ENCODE peak calls at places on chromosomes 7 and 10, in eight cellular contexts. One of them, this sample, is unnamed.
A peak's percentile ranks its signal among the peaks of the same experiment; 100 is the strongest.

GRCh38 chr10:27448926-27449325 is 55.2 kb upstream of the RAB18 start:
- DNase-seq in IMR-90: peak; percentile 68
- DNase-seq in right atrium auricular region: no peak
- DNase-seq in vagina: no peak
- DNase-seq in tibial artery: no peak
- DNase-seq in CD8-positive, alpha-beta T cell: no peak
- DNase-seq in pancreas: no peak
- DNase-seq in neuronal stem cell: no peak
- DNase-seq in this sample: no peak

GRCh38 chr10:122281751-122282150 is 10.7 kb downstream of the BTBD16 start:
- DNase-seq in right atrium auricular region: no peak
- DNase-seq in pancreas: no peak
- DNase-seq in IMR-90: no peak
- DNase-seq in CD8-positive, alpha-beta T cell: no peak
- DNase-seq in neuronal stem cell: no peak
- DNase-seq in vagina: no peak
- DNase-seq in tibial artery: no peak
- DNase-seq in this sample: no peak

GRCh38 chr10:125411724-125412123 is 251.4 kb upstream of the CTBP2 start:
- DNase-seq in IMR-90: peak; percentile 96
- DNase-seq in vagina: no peak
- DNase-seq in neuronal stem cell: no peak
- DNase-seq in tibial artery: no peak
- DNase-seq in CD8-positive, alpha-beta T cell: no peak
- DNase-seq in pancreas: no peak
- DNase-seq in right atrium auricular region: no peak
- DNase-seq in this sample: no peak

GRCh38 chr7:141754939-141755338 is 9.0 kb upstream of the TAS2R3 start:
- DNase-seq in tibial artery: no peak
- DNase-seq in pancreas: no peak
- DNase-seq in vagina: no peak
- DNase-seq in CD8-positive, alpha-beta T cell: no peak
- DNase-seq in right atrium auricular region: no peak
- DNase-seq in neuronal stem cell: peak; percentile 9
- DNase-seq in IMR-90: no peak
- DNase-seq in this sample: peak; percentile 14

GRCh38 chr10:10677479-10677878 is 340.2 kb upstream of the CELF2 start:
- DNase-seq in CD8-positive, alpha-beta T cell: no peak
- DNase-seq in neuronal stem cell: peak; percentile 42
- DNase-seq in right atrium auricular region: peak; percentile 68
- DNase-seq in pancreas: no peak
- DNase-seq in tibial artery: peak; percentile 76
- DNase-seq in IMR-90: peak; percentile 80
- DNase-seq in vagina: no peak
- DNase-seq in this sample: no peak

GRCh38 chr7:133355822-133356221 is 102.9 kb downstream of the EXOC4 start:
- DNase-seq in right atrium auricular region: no peak
- DNase-seq in pancreas: no peak
- DNase-seq in neuronal stem cell: no peak
- DNase-seq in CD8-positive, alpha-beta T cell: no peak
- DNase-seq in IMR-90: no peak
- DNase-seq in tibial artery: no peak
- DNase-seq in vagina: no peak
- DNase-seq in this sample: no peak

GRCh38 chr7:76063525-76063924 is 15.6 kb downstream of the MDH2 start:
- DNase-seq in IMR-90: no peak
- DNase-seq in tibial artery: no peak
- DNase-seq in neuronal stem cell: no peak
- DNase-seq in right atrium auricular region: no peak
- DNase-seq in CD8-positive, alpha-beta T cell: no peak
- DNase-seq in vagina: no peak
- DNase-seq in pancreas: peak; percentile 75
- DNase-seq in this sample: no peak

GRCh38 chr7:149224352-149224751 is 15.1 kb upstream of the ZNF212 start:
- DNase-seq in neuronal stem cell: no peak
- DNase-seq in pancreas: peak; percentile 53
- DNase-seq in tibial artery: no peak
- DNase-seq in right atrium auricular region: no peak
- DNase-seq in vagina: no peak
- DNase-seq in IMR-90: no peak
- DNase-seq in CD8-positive, alpha-beta T cell: no peak
- DNase-seq in this sample: no peak

GRCh38 chr10:90999512-91000172 is 78.8 kb upstream of the ANKRD1 start:
- DNase-seq in vagina: no peak
- DNase-seq in CD8-positive, alpha-beta T cell: no peak
- DNase-seq in pancreas: no peak
- DNase-seq in IMR-90: no peak
- DNase-seq in tibial artery: no peak
- DNase-seq in right atrium auricular region: no peak
- DNase-seq in neuronal stem cell: no peak
- DNase-seq in this sample: no peak

GRCh38 chr10:103605359-103606156 is 112.1 kb downstream of the NEURL1 start:
- DNase-seq in vagina: no peak
- DNase-seq in CD8-positive, alpha-beta T cell: peak; percentile 37
- DNase-seq in right atrium auricular region: peak; percentile 88
- DNase-seq in pancreas: no peak
- DNase-seq in tibial artery: peak; percentile 86
- DNase-seq in neuronal stem cell: no peak
- DNase-seq in IMR-90: peak; percentile 43
- DNase-seq in this sample: peak; percentile 61

GRCh38 chr10:339038-339391 is 203.8 kb downstream of the ZMYND11 start:
- DNase-seq in tibial artery: no peak
- DNase-seq in IMR-90: peak; percentile 11
- DNase-seq in neuronal stem cell: no peak
- DNase-seq in right atrium auricular region: no peak
- DNase-seq in vagina: no peak
- DNase-seq in pancreas: no peak
- DNase-seq in CD8-positive, alpha-beta T cell: no peak
- DNase-seq in this sample: no peak

GRCh38 chr10:341081-341740 is 206.0 kb downstream of the ZMYND11 start:
- DNase-seq in CD8-positive, alpha-beta T cell: no peak
- DNase-seq in neuronal stem cell: no peak
- DNase-seq in vagina: peak; percentile 61
- DNase-seq in pancreas: no peak
- DNase-seq in right atrium auricular region: no peak
- DNase-seq in IMR-90: no peak
- DNase-seq in tibial artery: no peak
- DNase-seq in this sample: no peak

GRCh38 chr10:340646-341045 is 205.4 kb downstream of the ZMYND11 start:
- DNase-seq in right atrium auricular region: no peak
- DNase-seq in neuronal stem cell: no peak
- DNase-seq in CD8-positive, alpha-beta T cell: no peak
- DNase-seq in tibial artery: no peak
- DNase-seq in IMR-90: no peak
- DNase-seq in vagina: peak; percentile 25
- DNase-seq in pancreas: no peak
- DNase-seq in this sample: no peak

GRCh38 chr10:336247-336646 is 201.0 kb downstream of the ZMYND11 start:
- DNase-seq in IMR-90: no peak
- DNase-seq in right atrium auricular region: no peak
- DNase-seq in tibial artery: no peak
- DNase-seq in CD8-positive, alpha-beta T cell: no peak
- DNase-seq in vagina: no peak
- DNase-seq in neuronal stem cell: no peak
- DNase-seq in pancreas: no peak
- DNase-seq in this sample: no peak

GRCh38 chr10:338176-339037 is 203.2 kb downstream of the ZMYND11 start:
- DNase-seq in tibial artery: peak; percentile 78
- DNase-seq in CD8-positive, alpha-beta T cell: no peak
- DNase-seq in right atrium auricular region: no peak
- DNase-seq in pancreas: no peak
- DNase-seq in neuronal stem cell: no peak
- DNase-seq in IMR-90: peak; percentile 16
- DNase-seq in vagina: no peak
- DNase-seq in this sample: no peak
- H3K4me1 ChIP-seq in tibial artery: no peaks in the 10 kb centered on the region
- H3K4me1 ChIP-seq in CD8-positive, alpha-beta T cell: peaks cover 7% of the 10 kb centered on the region
- H3K4me1 ChIP-seq in right atrium auricular region: no peaks in the 10 kb centered on the region
- H3K4me1 ChIP-seq in pancreas: no peaks in the 10 kb centered on the region
- H3K4me1 ChIP-seq in neuronal stem cell: no peaks in the 10 kb centered on the region
- H3K4me1 ChIP-seq in IMR-90: no peaks in the 10 kb centered on the region
- H3K4me1 ChIP-seq in vagina: peaks cover 11% of the 10 kb centered on the region
- H3K4me1 ChIP-seq in this sample: peaks cover 10% of the 10 kb centered on the region

GRCh38 chr10:6061056-6061455 is 1.1 kb downstream of the IL2RA start:
- DNase-seq in vagina: no peak
- DNase-seq in CD8-positive, alpha-beta T cell: no peak
- DNase-seq in pancreas: no peak
- DNase-seq in tibial artery: no peak
- DNase-seq in right atrium auricular region: no peak
- DNase-seq in neuronal stem cell: no peak
- DNase-seq in IMR-90: no peak
- DNase-seq in this sample: no peak
- H3K4me3 ChIP-seq in vagina: no peak overlapping the region
- H3K4me3 ChIP-seq in CD8-positive, alpha-beta T cell: no peak overlapping the region
- H3K4me3 ChIP-seq in pancreas: no peak overlapping the region
- H3K4me3 ChIP-seq in tibial artery: no peak overlapping the region
- H3K4me3 ChIP-seq in right atrium auricular region: no peak overlapping the region
- H3K4me3 ChIP-seq in neuronal stem cell: no peak overlapping the region
- H3K4me3 ChIP-seq in IMR-90: no peak overlapping the region
- H3K4me3 ChIP-seq in this sample: no peak overlapping the region

GRCh38 chr10:3902054-3902808 is 117.2 kb upstream of the KLF6 start:
- DNase-seq in CD8-positive, alpha-beta T cell: peak; percentile 52
- DNase-seq in tibial artery: no peak
- DNase-seq in neuronal stem cell: no peak
- DNase-seq in pancreas: no peak
- DNase-seq in right atrium auricular region: no peak
- DNase-seq in IMR-90: no peak
- DNase-seq in vagina: no peak
- DNase-seq in this sample: no peak
- H3K27ac ChIP-seq in CD8-positive, alpha-beta T cell: no peak overlapping the region
- H3K27ac ChIP-seq in tibial artery: no peak overlapping the region
- H3K27ac ChIP-seq in neuronal stem cell: no peak overlapping the region
- H3K27ac ChIP-seq in pancreas: peak overlapping the region; percentile 76
- H3K27ac ChIP-seq in right atrium auricular region: peak overlapping the region; percentile 36
- H3K27ac ChIP-seq in IMR-90: peak overlapping the region; percentile 6
- H3K27ac ChIP-seq in vagina: no peak overlapping the region
- H3K27ac ChIP-seq in this sample: no peak overlapping the region

DNA sequence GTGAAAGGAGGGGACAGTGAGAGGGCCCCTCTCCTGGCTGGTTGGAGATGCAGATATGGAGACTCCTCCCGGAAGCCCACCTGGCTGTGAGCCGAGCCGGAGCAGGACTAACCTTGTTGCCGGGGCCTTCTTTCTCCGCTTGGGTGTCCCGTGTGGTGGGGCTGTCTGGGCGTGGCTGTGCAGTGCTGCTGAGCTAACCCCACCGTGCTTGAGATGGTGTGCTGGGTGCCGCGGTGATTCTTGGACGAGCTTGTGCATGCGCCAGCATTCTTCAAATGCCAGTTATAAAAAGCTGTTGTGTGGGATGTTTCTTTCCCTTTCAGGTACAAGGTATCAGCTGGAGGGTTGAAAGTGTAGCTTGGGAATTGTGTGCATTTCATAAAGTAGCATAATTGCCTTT is 48.8 kb downstream of the DAGLB start:
- DNase-seq in neuronal stem cell: no peak
- DNase-seq in right atrium auricular region: no peak
- DNase-seq in vagina: no peak
- DNase-seq in tibial artery: no peak
- DNase-seq in CD8-positive, alpha-beta T cell: no peak
- DNase-seq in pancreas: no peak
- DNase-seq in IMR-90: no peak
- DNase-seq in this sample: no peak
- H3K4me1 ChIP-seq in neuronal stem cell: no peaks in the 10 kb centered on the region
- H3K4me1 ChIP-seq in right atrium auricular region: no peaks in the 10 kb centered on the region
- H3K4me1 ChIP-seq in vagina: peaks cover 68% of the 10 kb centered on the region
- H3K4me1 ChIP-seq in tibial artery: no peaks in the 10 kb centered on the region
- H3K4me1 ChIP-seq in CD8-positive, alpha-beta T cell: peaks cover 10% of the 10 kb centered on the region
- H3K4me1 ChIP-seq in pancreas: peaks cover 4% of the 10 kb centered on the region
- H3K4me1 ChIP-seq in IMR-90: peaks cover 5% of the 10 kb centered on the region
- H3K4me1 ChIP-seq in this sample: peaks cover 6% of the 10 kb centered on the region

DNA sequence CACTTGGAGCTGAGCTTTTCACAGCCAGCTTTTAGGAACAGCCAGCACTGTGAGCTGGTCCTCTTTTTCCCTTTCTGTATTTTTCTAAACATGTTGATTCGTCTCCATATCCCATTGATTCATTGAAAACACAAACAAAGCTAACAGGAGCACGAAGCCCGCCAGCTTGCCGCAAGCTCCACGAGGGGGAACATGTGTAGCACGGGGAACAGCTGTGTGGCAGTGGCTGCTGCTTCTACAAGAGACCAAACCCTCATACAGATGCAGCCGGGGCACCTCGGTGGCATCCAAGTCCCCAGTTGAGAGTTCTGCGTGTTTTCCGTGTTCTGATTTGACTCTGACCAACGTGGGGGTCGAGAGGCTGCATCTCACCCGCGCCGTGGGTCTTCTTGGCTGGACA is 80.8 kb upstream of the SH2B2 start:
- DNase-seq in tibial artery: no peak
- DNase-seq in neuronal stem cell: no peak
- DNase-seq in IMR-90: no peak
- DNase-seq in pancreas: no peak
- DNase-seq in right atrium auricular region: no peak
- DNase-seq in CD8-positive, alpha-beta T cell: no peak
- DNase-seq in vagina: no peak
- DNase-seq in this sample: no peak
- H3K4me3 ChIP-seq in tibial artery: no peak overlapping the region
- H3K4me3 ChIP-seq in neuronal stem cell: no peak overlapping the region
- H3K4me3 ChIP-seq in IMR-90: no peak overlapping the region
- H3K4me3 ChIP-seq in pancreas: no peak overlapping the region
- H3K4me3 ChIP-seq in right atrium auricular region: no peak overlapping the region
- H3K4me3 ChIP-seq in CD8-positive, alpha-beta T cell: no peak overlapping the region
- H3K4me3 ChIP-seq in vagina: no peak overlapping the region
- H3K4me3 ChIP-seq in this sample: no peak overlapping the region

DNA sequence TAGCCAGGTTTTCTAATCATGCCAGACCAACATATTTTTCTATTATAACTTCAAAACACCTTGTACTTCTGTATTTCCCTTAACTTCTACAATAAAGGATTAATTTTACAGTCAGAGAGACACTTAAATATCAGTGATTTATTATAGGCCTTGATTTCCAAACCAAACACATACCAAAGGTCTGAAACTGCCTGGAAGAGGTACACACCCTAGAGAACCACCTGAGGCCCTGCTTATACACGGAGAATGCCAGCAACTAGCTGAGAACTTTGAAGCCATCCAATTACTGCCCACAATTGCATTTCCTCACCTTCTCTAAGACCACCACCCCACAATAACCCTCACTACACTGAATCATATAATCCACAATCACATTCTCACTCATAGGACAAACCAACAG is 4.9 kb downstream of the CCDC6 start:
- DNase-seq in vagina: no peak
- DNase-seq in pancreas: no peak
- DNase-seq in neuronal stem cell: no peak
- DNase-seq in IMR-90: no peak
- DNase-seq in CD8-positive, alpha-beta T cell: no peak
- DNase-seq in tibial artery: no peak
- DNase-seq in right atrium auricular region: no peak
- DNase-seq in this sample: no peak
- H3K27ac ChIP-seq in vagina: peak overlapping the region; percentile 26
- H3K27ac ChIP-seq in pancreas: peak overlapping the region; percentile 34
- H3K27ac ChIP-seq in neuronal stem cell: no peak overlapping the region
- H3K27ac ChIP-seq in IMR-90: no peak overlapping the region
- H3K27ac ChIP-seq in CD8-positive, alpha-beta T cell: no peak overlapping the region
- H3K27ac ChIP-seq in tibial artery: peak overlapping the region; percentile 19
- H3K27ac ChIP-seq in right atrium auricular region: no peak overlapping the region
- H3K27ac ChIP-seq in this sample: no peak overlapping the region